ENCODE peak calls at places on chromosomes 12 and 14, in six cellular contexts. N, Z, I, U, D and Q are unnamed samples.

GRCh38 chr12:40010899-40011774 is 94.7 kb downstream of the SLC2A13 start:
- DNase-seq in N (peak), Z (no peak), I (peak), U (peak), D (peak), Q (peak)

GRCh38 chr12:20507711-20508110 is 139.4 kb downstream of the PDE3A start:
- DNase-seq in N (no peak), Z (no peak), I (peak), U (no peak), D (no peak), Q (no peak)

GRCh38 chr12:71155228-71155627 is 2.6 kb downstream of the TSPAN8 start:
- DNase-seq in N (no peak), Z (no peak), I (no peak), U (no peak), D (no peak), Q (no peak)

GRCh38 chr12:119649202-119649808 is 18.6 kb upstream of the PRKAB1 start:
- DNase-seq in N (peak), Z (no peak), I (no peak), U (no peak), D (no peak), Q (no peak)

GRCh38 chr14:38500125-38500524 is 244.2 kb upstream of the CLEC14A start:
- DNase-seq in N (no peak), Z (no peak), I (no peak), U (no peak), D (peak), Q (no peak)

GRCh38 chr12:9866786-9867379 is 2.3 kb downstream of the CLEC2B start:
- DNase-seq in N (no peak), Z (no peak), I (no peak), U (no peak), D (no peak), Q (no peak)

GRCh38 chr12:120764766-120765165 is 39.1 kb downstream of the ACADS start:
- DNase-seq in N (no peak), Z (no peak), I (no peak), U (no peak), D (no peak), Q (no peak)

GRCh38 chr12:52036587-52037171 is 14.6 kb upstream of the NR4A1 start:
- DNase-seq in N (peak), Z (no peak), I (peak), U (peak), D (peak), Q (peak)

GRCh38 chr12:91100901-91101300 is 10.4 kb downstream of the LUM start:
- DNase-seq in N (no peak), Z (no peak), I (peak), U (no peak), D (no peak), Q (peak)

GRCh38 chr12:121181181-121181580 is 28.7 kb upstream of the P2RX4 start:
- DNase-seq in N (no peak), Z (no peak), I (peak), U (no peak), D (peak), Q (no peak)

GRCh38 chr12:122908915-122909314 is 13.0 kb upstream of the VPS37B start:
- DNase-seq in N (no peak), Z (no peak), I (no peak), U (no peak), D (no peak), Q (no peak)

GRCh38 chr12:80627773-80628172 is 79.7 kb upstream of the MYF6 start:
- DNase-seq in N (no peak), Z (no peak), I (peak), U (no peak), D (peak), Q (peak)

GRCh38 chr12:48340891-48341290 is 9.8 kb downstream of the ZNF641 start:
- DNase-seq in N (no peak), Z (no peak), I (no peak), U (no peak), D (no peak), Q (no peak)

GRCh38 chr12:107404981-107405380 is 280.6 kb upstream of the PWP1 start:
- DNase-seq in N (peak), Z (no peak), I (peak), U (no peak), D (peak), Q (peak)

GRCh38 chr14:105375635-105376057 is 22.7 kb upstream of the TEX22 start:
- DNase-seq in N (no peak), Z (no peak), I (peak), U (no peak), D (peak), Q (no peak)

GRCh38 chr12:116466536-116466935 is 92.6 kb upstream of the MAP1LC3B2 start:
- DNase-seq in N (no peak), Z (no peak), I (peak), U (no peak), D (peak), Q (no peak)

GRCh38 chr12:126792411-126792810 is 1474.6 kb upstream of the TMEM132C start:
- DNase-seq in N (no peak), Z (no peak), I (no peak), U (no peak), D (no peak), Q (no peak)

GRCh38 chr12:112005419-112006395 is 7.3 kb downstream of the TMEM116 start:
- DNase-seq in N (peak), Z (no peak), I (peak), U (no peak), D (peak), Q (no peak)

GRCh38 chr12:3752096-3752709 is 706 bp downstream of the CRACR2A start:
- DNase-seq in N (no peak), Z (no peak), I (peak), U (no peak), D (no peak), Q (no peak)

GRCh38 chr12:98470469-98471082 is 44.8 kb upstream of the TMPO start:
- DNase-seq in N (no peak), Z (no peak), I (no peak), U (peak), D (no peak), Q (no peak)

GRCh38 chr12:49564241-49565118 is 3.5 kb downstream of the MCRS1 start:
- DNase-seq in N (no peak), Z (no peak), I (no peak), U (no peak), D (no peak), Q (no peak)

GRCh38 chr14:73311710-73312035 is 74.4 kb downstream of the PAPLN start:
- DNase-seq in N (no peak), Z (no peak), I (no peak), U (no peak), D (no peak), Q (no peak)

GRCh38 chr12:123398177-123398916 is 14.4 kb downstream of the KMT5A start:
- DNase-seq in N (no peak), Z (no peak), I (peak), U (peak), D (peak), Q (no peak)

GRCh38 chr14:22099942-22100763 is 426.5 kb upstream of the OR4E1 start:
- DNase-seq in N (peak), Z (peak), I (peak), U (peak), D (peak), Q (no peak)

GRCh38 chr12:66984962-66985361 is 284.2 kb upstream of the CAND1 start:
- DNase-seq in N (no peak), Z (no peak), I (peak), U (no peak), D (no peak), Q (no peak)

GRCh38 chr12:54749191-54749818 is 101.1 kb upstream of the DCD start:
- DNase-seq in N (peak), Z (no peak), I (peak), U (no peak), D (peak), Q (peak)

GRCh38 chr14:30209136-30209535 is 281.5 kb upstream of the PRKD1 start:
- DNase-seq in N (no peak), Z (no peak), I (no peak), U (no peak), D (no peak), Q (no peak)

GRCh38 chr14:104239866-104240301 is 101.5 kb downstream of the KIF26A start:
- DNase-seq in N (no peak), Z (no peak), I (no peak), U (peak), D (no peak), Q (no peak)

GRCh38 chr12:108342985-108343384 is 3.9 kb upstream of the CMKLR1 start:
- DNase-seq in N (no peak), Z (no peak), I (no peak), U (no peak), D (no peak), Q (no peak)

GRCh38 chr12:30989754-30990153 is 63.2 kb downstream of the TSPAN11 start:
- DNase-seq in N (peak), Z (no peak), I (peak), U (no peak), D (no peak), Q (peak)

GRCh38 chr12:65876898-65877721 is 52.8 kb downstream of the HMGA2 start:
- DNase-seq in N (no peak), Z (no peak), I (peak), U (no peak), D (no peak), Q (no peak)

GRCh38 chr12:19757317-19757877 is 318.1 kb downstream of the AEBP2 start:
- DNase-seq in N (no peak), Z (no peak), I (peak), U (no peak), D (peak), Q (peak)

GRCh38 chr12:113130457-113131135 is 5.0 kb downstream of the RASAL1 start:
- DNase-seq in N (no peak), Z (no peak), I (no peak), U (no peak), D (no peak), Q (no peak)

DNA sequence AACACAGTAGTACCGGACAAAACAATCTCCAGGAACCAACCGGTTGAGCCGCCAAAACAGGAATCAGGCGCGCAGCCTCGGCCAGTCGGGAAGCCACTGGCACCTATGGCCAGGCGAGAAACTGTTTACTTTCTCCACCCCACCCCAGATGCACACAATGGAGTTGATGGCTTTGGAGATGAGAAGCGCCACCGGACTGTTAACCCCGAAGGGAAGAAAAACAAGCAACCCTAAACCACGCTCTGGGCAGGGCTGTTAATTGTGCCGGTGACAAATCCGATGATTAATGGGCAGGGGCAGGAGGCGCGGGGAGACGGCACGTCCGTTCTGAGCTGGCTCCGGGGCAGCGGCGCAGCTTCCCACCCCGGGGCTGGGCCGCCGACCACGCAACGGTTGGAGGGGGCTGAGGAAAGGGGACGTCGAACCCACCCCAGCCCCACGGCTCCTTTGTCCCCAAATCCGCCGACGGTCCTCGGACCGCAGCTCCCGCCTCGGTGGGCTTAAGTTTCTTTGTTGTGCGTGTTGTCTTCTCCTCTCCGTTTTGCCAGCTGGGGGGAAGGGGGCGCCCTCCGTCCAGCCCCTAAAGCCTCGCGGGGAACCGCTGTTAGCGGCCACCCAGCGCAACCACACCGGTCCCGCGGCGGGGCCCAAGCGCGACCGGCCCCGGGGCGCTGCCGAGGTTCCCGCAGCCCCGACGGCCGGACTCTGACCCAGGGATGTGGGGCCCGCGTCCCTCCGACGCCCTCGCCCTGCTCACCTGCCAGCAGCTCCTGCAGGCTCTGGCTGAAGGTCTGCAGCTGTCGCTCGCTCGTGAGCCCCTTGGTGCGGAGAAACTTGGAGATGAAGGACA is 790 bp downstream of the BTG1 start:
- DNase-seq in N (no peak), Z (no peak), I (peak), U (peak), D (peak), Q (peak)
- TF ChIP-seq CTCF in N (no peak), Z (no peak), I (no peak), U (no peak), D (no peak), Q (peak)

GRCh38 chr12:109713187-109713984 is at the start of gene FAM222A:
- DNase-seq in N (peak), Z (peak), I (peak), U (peak), D (peak), Q (peak)
- TF ChIP-seq CTCF in N (no peak), Z (no peak), I (no peak), U (peak), D (no peak), Q (peak)

GRCh38 chr12:5374691-5375090 is 57.2 kb upstream of the NTF3 start:
- DNase-seq in N (no peak), Z (no peak), I (no peak), U (no peak), D (no peak), Q (no peak)

GRCh38 chr12:5377997-5378596 is 53.8 kb upstream of the NTF3 start:
- DNase-seq in N (no peak), Z (no peak), I (no peak), U (no peak), D (no peak), Q (no peak)

GRCh38 chr12:5376591-5377207 is 55.2 kb upstream of the NTF3 start:
- DNase-seq in N (no peak), Z (no peak), I (no peak), U (no peak), D (no peak), Q (no peak)

GRCh38 chr12:5371636-5372035 is 60.3 kb upstream of the NTF3 start:
- DNase-seq in N (no peak), Z (no peak), I (peak), U (no peak), D (no peak), Q (no peak)

GRCh38 chr12:5375547-5376295 is 56.2 kb upstream of the NTF3 start:
- DNase-seq in N (no peak), Z (no peak), I (no peak), U (no peak), D (no peak), Q (no peak)
- TF ChIP-seq CTCF in N (no peak), Z (no peak), I (no peak), U (no peak), D (no peak), Q (no peak)

DNA sequence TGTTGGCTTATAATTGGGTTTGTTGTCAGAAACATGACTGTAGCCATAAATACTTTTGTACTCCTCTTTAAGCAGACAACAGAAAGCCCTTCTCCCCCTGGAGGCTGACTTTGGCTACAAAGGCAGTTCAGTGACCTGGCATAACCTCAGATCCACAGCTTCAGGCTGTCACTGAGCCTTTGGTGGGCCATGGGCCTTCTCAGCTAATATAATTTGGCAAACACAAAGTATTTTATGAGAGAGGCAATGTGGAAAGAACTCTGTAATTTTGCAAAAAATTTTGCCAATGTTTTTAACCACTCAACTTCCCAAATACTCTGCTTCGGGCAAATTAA is 15.5 kb upstream of the MGP start:
- DNase-seq in N (no peak), Z (no peak), I (no peak), U (no peak), D (no peak), Q (no peak)
- TF ChIP-seq CTCF in N (no peak), Z (peak), I (no peak), U (no peak), D (no peak), Q (no peak)

GRCh38 chr14:51744372-51745150 is 92.9 kb downstream of the FRMD6 start:
- DNase-seq in N (no peak), Z (no peak), I (no peak), U (no peak), D (no peak), Q (no peak)

GRCh38 chr14:51750542-51750941 is 98.8 kb downstream of the FRMD6 start:
- DNase-seq in N (no peak), Z (peak), I (no peak), U (no peak), D (no peak), Q (no peak)
- TF ChIP-seq CTCF in N (no peak), Z (peak), I (no peak), U (no peak), D (no peak), Q (no peak)

GRCh38 chr12:13940466-13940865 is 40.9 kb downstream of the GRIN2B start:
- DNase-seq in N (no peak), Z (no peak), I (no peak), U (no peak), D (no peak), Q (no peak)

GRCh38 chr12:13937735-13938134 is 43.7 kb downstream of the GRIN2B start:
- DNase-seq in N (no peak), Z (no peak), I (no peak), U (no peak), D (no peak), Q (no peak)

GRCh38 chr12:13945236-13945635 is 36.2 kb downstream of the GRIN2B start:
- DNase-seq in N (no peak), Z (no peak), I (no peak), U (no peak), D (no peak), Q (no peak)

GRCh38 chr12:13942826-13943225 is 38.6 kb downstream of the GRIN2B start:
- DNase-seq in N (no peak), Z (no peak), I (no peak), U (no peak), D (no peak), Q (no peak)

GRCh38 chr12:13941258-13942249 is 39.8 kb downstream of the GRIN2B start:
- DNase-seq in N (peak), Z (peak), I (peak), U (no peak), D (peak), Q (peak)
- TF ChIP-seq CTCF in N (peak), Z (peak), I (peak), U (no peak), D (no peak), Q (peak)

DNA sequence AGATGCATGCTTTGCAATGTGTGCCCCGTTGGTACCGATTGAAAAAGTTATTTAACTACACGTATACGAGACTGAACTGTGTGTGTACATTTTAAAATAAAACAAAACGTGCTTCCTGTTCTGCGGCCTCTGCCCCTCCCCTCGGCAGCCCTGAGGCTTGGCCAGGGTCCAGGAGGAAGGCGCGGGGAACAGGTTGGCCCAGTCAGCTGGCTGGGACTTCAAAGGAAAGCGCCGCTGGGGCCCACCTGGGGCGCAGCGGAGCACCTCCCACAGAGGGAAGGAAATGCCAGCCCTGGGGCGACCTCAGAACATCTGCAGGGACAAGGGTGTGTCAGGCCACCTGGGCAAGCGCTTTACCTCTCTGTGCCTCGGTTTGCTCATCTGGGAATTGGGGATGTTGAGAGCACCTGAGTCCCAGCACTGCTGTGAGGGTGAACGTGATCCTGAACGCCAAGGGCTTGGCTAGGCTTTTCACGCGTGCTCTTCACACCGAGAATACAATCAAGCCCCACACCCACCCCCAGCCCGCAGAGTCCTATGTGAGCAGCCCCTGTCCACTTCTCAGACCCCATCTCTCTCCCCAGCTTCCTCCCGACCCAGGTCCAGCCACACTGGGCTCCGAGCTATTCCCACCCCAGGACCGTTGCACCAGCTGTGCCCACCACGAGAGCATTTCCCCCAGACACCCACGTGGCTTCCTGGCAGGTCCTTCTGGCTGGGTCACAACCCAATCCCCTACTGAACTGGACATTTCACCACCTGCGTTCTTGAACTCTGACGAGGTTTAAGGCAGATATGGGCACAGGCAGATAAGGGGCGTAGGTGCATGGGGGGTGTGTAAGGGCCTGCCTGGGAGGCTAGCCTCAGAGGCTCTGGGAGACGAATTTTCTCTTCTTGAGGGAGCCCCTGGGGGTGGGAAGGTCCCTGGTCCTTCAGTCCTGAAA is 41.9 kb upstream of the NCOR2 start:
- DNase-seq in N (peak), Z (no peak), I (peak), U (peak), D (peak), Q (no peak)
- TF ChIP-seq CTCF in N (no peak), Z (no peak), I (no peak), U (no peak), D (no peak), Q (no peak)

GRCh38 chr12:7439579-7440505 is 4.1 kb downstream of the CD163L1 start:
- DNase-seq in N (peak), Z (peak), I (peak), U (no peak), D (peak), Q (no peak)
- TF ChIP-seq CTCF in N (peak), Z (peak), I (no peak), U (no peak), D (peak), Q (no peak)

GRCh38 chr14:87084908-87085307 is 908.1 kb downstream of the GALC start:
- DNase-seq in N (no peak), Z (no peak), I (no peak), U (no peak), D (no peak), Q (no peak)

GRCh38 chr14:87076146-87076545 is 916.8 kb downstream of the GALC start:
- DNase-seq in N (no peak), Z (no peak), I (no peak), U (no peak), D (no peak), Q (no peak)

GRCh38 chr14:87082917-87083316 is 910.1 kb downstream of the GALC start:
- DNase-seq in N (no peak), Z (no peak), I (no peak), U (no peak), D (no peak), Q (no peak)

DNA sequence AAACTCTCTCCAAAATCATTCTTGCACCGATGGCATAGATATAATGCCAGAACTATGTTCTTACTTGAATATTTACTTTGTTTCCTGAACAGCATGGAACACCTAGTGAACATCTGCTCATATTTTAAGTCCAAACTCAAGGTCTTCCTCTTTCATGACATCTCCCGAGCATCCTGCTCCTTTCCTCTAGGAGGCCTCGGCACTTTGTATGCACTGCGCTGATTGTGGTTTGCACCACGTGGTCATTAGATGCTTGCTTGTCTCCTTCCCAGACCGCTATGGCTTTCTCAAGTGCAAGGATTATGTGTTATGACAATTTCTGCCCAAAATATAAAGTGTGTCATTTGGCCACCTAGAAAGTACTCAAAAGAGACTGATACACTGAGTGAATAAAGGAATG is 912.0 kb downstream of the GALC start:
- DNase-seq in N (no peak), Z (no peak), I (no peak), U (no peak), D (no peak), Q (no peak)
- TF ChIP-seq CTCF in N (no peak), Z (peak), I (no peak), U (no peak), D (no peak), Q (no peak)